ENCODE peak calls at places on chromosomes 16 and 17, in six cellular contexts. One of them, this sample, is unnamed.

GRCh38 chr16:54282202-54282922 is 4.2 kb downstream of the IRX3 start:
- DNase-seq in uterus: no peak
- DNase-seq in A549: peak
- DNase-seq in IMR-90: no peak
- DNase-seq in tibial nerve: no peak
- DNase-seq in ovary: no peak
- DNase-seq in this sample: peak

GRCh38 chr16:11094075-11094593 is 149.8 kb downstream of the CLEC16A start:
- DNase-seq in A549: no peak
- DNase-seq in uterus: no peak
- DNase-seq in ovary: peak
- DNase-seq in tibial nerve: no peak
- DNase-seq in IMR-90: peak
- DNase-seq in this sample: no peak

GRCh38 chr16:47213761-47214440 is 70.2 kb upstream of the NETO2 start:
- DNase-seq in IMR-90: peak
- DNase-seq in tibial nerve: no peak
- DNase-seq in ovary: no peak
- DNase-seq in A549: no peak
- DNase-seq in uterus: no peak
- DNase-seq in this sample: no peak

GRCh38 chr17:59311051-59311468 is 20.4 kb upstream of the YPEL2 start:
- DNase-seq in ovary: no peak
- DNase-seq in tibial nerve: no peak
- DNase-seq in IMR-90: peak
- DNase-seq in A549: peak
- DNase-seq in uterus: peak
- DNase-seq in this sample: peak

GRCh38 chr17:44775838-44776621 is 17.2 kb downstream of the ADAM11 start:
- DNase-seq in tibial nerve: no peak
- DNase-seq in A549: peak
- DNase-seq in uterus: peak
- DNase-seq in ovary: no peak
- DNase-seq in IMR-90: no peak
- DNase-seq in this sample: peak

GRCh38 chr17:9669551-9670008 is 24.3 kb downstream of the USP43 start:
- DNase-seq in ovary: no peak
- DNase-seq in IMR-90: no peak
- DNase-seq in uterus: no peak
- DNase-seq in tibial nerve: no peak
- DNase-seq in A549: no peak
- DNase-seq in this sample: no peak

GRCh38 chr16:58999751-59000150 is 265.6 kb upstream of the GOT2 start:
- DNase-seq in ovary: no peak
- DNase-seq in A549: no peak
- DNase-seq in IMR-90: no peak
- DNase-seq in uterus: no peak
- DNase-seq in tibial nerve: no peak
- DNase-seq in this sample: no peak

GRCh38 chr17:66290097-66290722 is 12.2 kb upstream of the PRKCA start:
- DNase-seq in A549: no peak
- DNase-seq in uterus: no peak
- DNase-seq in IMR-90: no peak
- DNase-seq in tibial nerve: no peak
- DNase-seq in ovary: no peak
- DNase-seq in this sample: no peak

GRCh38 chr17:49447603-49448325 is 33.1 kb upstream of the PHB1 start:
- DNase-seq in uterus: no peak
- DNase-seq in IMR-90: no peak
- DNase-seq in tibial nerve: no peak
- DNase-seq in ovary: no peak
- DNase-seq in A549: no peak
- DNase-seq in this sample: no peak

GRCh38 chr16:3170440-3171180 is 17.4 kb upstream of the OR1F1 start:
- DNase-seq in tibial nerve: no peak
- DNase-seq in A549: no peak
- DNase-seq in uterus: no peak
- DNase-seq in IMR-90: no peak
- DNase-seq in ovary: no peak
- DNase-seq in this sample: no peak

GRCh38 chr17:38460716-38461650 is 32.7 kb downstream of the ARHGAP23 start:
- DNase-seq in IMR-90: no peak
- DNase-seq in A549: no peak
- DNase-seq in uterus: no peak
- DNase-seq in ovary: no peak
- DNase-seq in tibial nerve: no peak
- DNase-seq in this sample: no peak

GRCh38 chr17:38693700-38694329 is 11.3 kb upstream of the MLLT6 start:
- DNase-seq in uterus: peak
- DNase-seq in tibial nerve: peak
- DNase-seq in A549: no peak
- DNase-seq in ovary: peak
- DNase-seq in IMR-90: peak
- DNase-seq in this sample: peak

GRCh38 chr17:79082311-79083190 is 7.9 kb downstream of the ENGASE start:
- DNase-seq in ovary: peak
- DNase-seq in IMR-90: peak
- DNase-seq in uterus: no peak
- DNase-seq in tibial nerve: no peak
- DNase-seq in A549: peak
- DNase-seq in this sample: peak

GRCh38 chr17:40469805-40470675 is 26.8 kb downstream of the IGFBP4 start:
- DNase-seq in uterus: no peak
- DNase-seq in A549: no peak
- DNase-seq in ovary: no peak
- DNase-seq in IMR-90: no peak
- DNase-seq in tibial nerve: no peak
- DNase-seq in this sample: no peak

GRCh38 chr17:48100160-48100559 is 1.1 kb downstream of the CBX1 start:
- DNase-seq in tibial nerve: no peak
- DNase-seq in uterus: no peak
- DNase-seq in A549: no peak
- DNase-seq in IMR-90: peak
- DNase-seq in ovary: no peak
- DNase-seq in this sample: no peak

DNA sequence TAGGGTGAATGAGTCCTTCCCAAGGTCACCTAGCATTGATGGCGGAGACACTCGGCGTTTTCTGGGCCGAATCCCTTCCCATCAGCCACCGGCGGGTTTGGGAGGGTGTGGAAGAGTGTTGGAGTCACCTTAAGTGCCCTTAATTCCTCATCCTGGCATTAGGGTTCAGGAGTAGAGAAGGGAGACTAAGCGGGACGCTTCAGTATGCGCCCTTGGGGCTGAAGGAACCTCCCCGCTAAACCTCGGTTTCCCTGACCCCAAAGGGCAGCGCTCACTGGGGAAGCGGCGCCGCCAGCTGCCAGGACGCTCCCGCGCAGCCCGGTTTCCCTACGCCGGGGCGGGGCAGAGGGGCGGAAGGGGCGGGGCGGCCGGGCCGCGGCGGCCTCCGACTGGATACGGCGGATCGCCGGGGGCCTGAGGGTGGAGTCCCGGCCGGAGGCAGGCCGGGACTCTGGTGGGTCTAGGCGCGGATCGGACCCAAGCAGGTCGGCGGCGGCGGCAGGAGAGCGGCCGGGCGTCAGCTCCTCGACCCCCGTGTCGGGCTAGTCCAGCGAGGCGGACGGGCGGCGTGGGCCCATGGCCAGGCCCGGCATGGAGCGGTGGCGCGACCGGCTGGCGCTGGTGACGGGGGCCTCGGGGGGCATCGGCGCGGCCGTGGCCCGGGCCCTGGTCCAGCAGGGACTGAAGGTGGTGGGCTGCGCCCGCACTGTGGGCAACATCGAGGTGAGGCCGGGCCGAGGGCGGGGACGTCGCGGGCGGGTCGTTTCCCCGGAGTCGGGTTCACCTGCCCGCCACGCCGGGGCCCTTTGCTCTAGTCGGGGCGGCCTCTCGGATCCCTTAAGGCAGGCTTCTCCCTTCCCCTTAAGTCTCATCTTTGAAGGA is at the start of gene DHRS11:
- DNase-seq in IMR-90: peak
- DNase-seq in tibial nerve: peak
- DNase-seq in A549: peak
- DNase-seq in ovary: peak
- DNase-seq in uterus: peak
- DNase-seq in this sample: peak
- TF ChIP-seq POLR2A in IMR-90: no peak
- TF ChIP-seq POLR2A in tibial nerve: no peak
- TF ChIP-seq POLR2A in A549: peak
- TF ChIP-seq POLR2A in ovary: no peak
- TF ChIP-seq POLR2A in uterus: no peak
- TF ChIP-seq POLR2A in this sample: peak

GRCh38 chr16:30976486-30976885 is 8.5 kb upstream of the HSD3B7 start:
- DNase-seq in IMR-90: no peak
- DNase-seq in A549: no peak
- DNase-seq in ovary: no peak
- DNase-seq in tibial nerve: no peak
- DNase-seq in uterus: no peak
- DNase-seq in this sample: no peak

GRCh38 chr16:30971298-30971697 is 13.7 kb upstream of the HSD3B7 start:
- DNase-seq in uterus: no peak
- DNase-seq in tibial nerve: no peak
- DNase-seq in A549: no peak
- DNase-seq in ovary: no peak
- DNase-seq in IMR-90: no peak
- DNase-seq in this sample: no peak

GRCh38 chr16:30974348-30974747 is 10.7 kb upstream of the HSD3B7 start:
- DNase-seq in IMR-90: no peak
- DNase-seq in uterus: no peak
- DNase-seq in A549: no peak
- DNase-seq in ovary: no peak
- DNase-seq in tibial nerve: no peak
- DNase-seq in this sample: no peak

GRCh38 chr16:30969246-30969842 is 11.8 kb downstream of the SETD1A start:
- DNase-seq in ovary: no peak
- DNase-seq in uterus: no peak
- DNase-seq in tibial nerve: no peak
- DNase-seq in IMR-90: no peak
- DNase-seq in A549: no peak
- DNase-seq in this sample: no peak

DNA sequence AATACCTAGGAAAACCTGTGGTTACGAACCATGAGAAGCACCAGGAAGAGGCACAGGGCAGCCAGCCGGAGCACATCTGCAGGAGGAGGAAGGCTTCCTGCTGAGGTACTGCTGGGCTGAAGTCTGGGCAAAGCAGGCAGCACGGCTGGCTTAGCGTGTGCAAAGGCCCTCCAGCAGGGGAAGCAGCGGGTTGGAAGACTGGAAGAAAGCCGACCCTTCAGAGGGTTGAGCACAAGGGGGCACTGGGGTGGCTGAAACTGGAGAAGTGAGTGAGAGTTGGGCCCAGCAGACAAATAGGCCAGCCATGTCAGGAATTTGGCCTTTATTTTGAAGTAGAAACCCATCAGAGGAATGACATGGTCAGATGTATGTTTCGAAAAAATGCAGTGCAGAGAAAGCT is 12.1 kb upstream of the HSD3B7 start:
- DNase-seq in IMR-90: peak
- DNase-seq in A549: peak
- DNase-seq in uterus: no peak
- DNase-seq in tibial nerve: no peak
- DNase-seq in ovary: no peak
- DNase-seq in this sample: no peak
- TF ChIP-seq POLR2A in IMR-90: no peak
- TF ChIP-seq POLR2A in A549: no peak
- TF ChIP-seq POLR2A in uterus: no peak
- TF ChIP-seq POLR2A in tibial nerve: no peak
- TF ChIP-seq POLR2A in ovary: no peak
- TF ChIP-seq POLR2A in this sample: no peak

GRCh38 chr17:81511800-81512559 is 619 bp downstream of the ACTG1 start:
- DNase-seq in ovary: peak
- DNase-seq in uterus: no peak
- DNase-seq in A549: no peak
- DNase-seq in IMR-90: no peak
- DNase-seq in tibial nerve: no peak
- DNase-seq in this sample: no peak
- TF ChIP-seq POLR2A in ovary: no peak
- TF ChIP-seq POLR2A in uterus: no peak
- TF ChIP-seq POLR2A in A549: peak
- TF ChIP-seq POLR2A in IMR-90: peak
- TF ChIP-seq POLR2A in tibial nerve: no peak
- TF ChIP-seq POLR2A in this sample: no peak

GRCh38 chr16:14667347-14668266 is 26.5 kb downstream of the PLA2G10 start:
- DNase-seq in A549: no peak
- DNase-seq in tibial nerve: no peak
- DNase-seq in ovary: no peak
- DNase-seq in uterus: no peak
- DNase-seq in IMR-90: no peak
- DNase-seq in this sample: peak

GRCh38 chr16:14669776-14670175 is 24.3 kb downstream of the PLA2G10 start:
- DNase-seq in ovary: peak
- DNase-seq in tibial nerve: no peak
- DNase-seq in A549: no peak
- DNase-seq in IMR-90: no peak
- DNase-seq in uterus: no peak
- DNase-seq in this sample: peak

GRCh38 chr16:14672403-14672971 is 21.6 kb downstream of the PLA2G10 start:
- DNase-seq in uterus: no peak
- DNase-seq in IMR-90: no peak
- DNase-seq in ovary: no peak
- DNase-seq in tibial nerve: no peak
- DNase-seq in A549: no peak
- DNase-seq in this sample: peak

DNA sequence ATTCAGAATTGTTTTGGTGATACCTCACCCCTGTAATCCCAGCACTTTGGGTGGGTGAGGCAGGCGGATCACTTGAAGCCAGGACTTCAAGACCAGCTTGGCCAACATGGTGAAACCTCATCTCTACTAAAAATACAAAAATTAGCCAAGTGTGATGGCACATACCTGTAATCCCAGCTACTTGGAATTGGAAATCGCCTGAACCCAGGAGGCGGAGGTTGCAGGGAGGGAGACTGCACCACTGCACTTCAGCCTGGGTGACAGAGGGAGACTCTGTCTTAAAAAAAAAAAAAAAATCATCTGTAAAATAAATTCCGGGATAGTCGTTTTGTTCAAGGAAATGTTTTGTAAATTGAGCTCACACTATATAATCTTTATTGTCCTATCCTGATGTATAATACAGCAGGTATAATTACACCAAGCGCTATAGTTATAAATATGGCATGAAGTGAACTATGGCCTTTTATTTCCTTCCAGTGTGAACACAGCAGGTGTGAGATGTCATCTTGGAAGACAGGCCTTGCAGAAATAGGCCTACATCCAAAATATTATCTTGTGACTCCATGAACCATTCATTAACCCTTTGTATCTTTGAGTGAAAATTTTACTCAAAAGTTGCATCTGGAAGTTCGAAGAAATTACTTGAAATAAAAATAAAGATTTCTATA is 25.4 kb downstream of the PLA2G10 start:
- DNase-seq in uterus: no peak
- DNase-seq in A549: no peak
- DNase-seq in tibial nerve: no peak
- DNase-seq in ovary: no peak
- DNase-seq in IMR-90: no peak
- DNase-seq in this sample: no peak
- TF ChIP-seq POLR2A in uterus: no peak
- TF ChIP-seq POLR2A in A549: no peak
- TF ChIP-seq POLR2A in tibial nerve: no peak
- TF ChIP-seq POLR2A in ovary: no peak
- TF ChIP-seq POLR2A in IMR-90: no peak
- TF ChIP-seq POLR2A in this sample: no peak

This sample was measured in body of pancreas.